ENCODE peak calls at places on chromosome 14, in ten cellular contexts. B is ascending aorta, Z is lower leg skin, E is mammary epithelial cell, J is pancreas, D is gastrocnemius medialis, R is HFF-Myc, H is WTC11, L is MCF 10A, N is AG09309. V is an unnamed sample.

GRCh38 chr14:101426466-101426865 is 134.8 kb upstream of the DIO3 start:
- DNase-seq in B (no peak), Z (no peak), E (no peak), J (no peak), D (no peak), R (no peak), H (no peak), L (no peak), N (no peak), V (no peak)

GRCh38 chr14:77113644-77114043 is 15.6 kb downstream of the CIPC start:
- DNase-seq in B (no peak), Z (peak; percentile 50), E (no peak), J (no peak), D (peak; percentile 80), R (no peak), H (no peak), L (no peak), N (no peak), V (no peak)

GRCh38 chr14:103257211-103257962 is 76.7 kb upstream of the EIF5 start:
- DNase-seq in B (no peak), Z (peak; percentile 53), E (peak; percentile 82), J (no peak), D (no peak), R (no peak), H (no peak), L (peak; percentile 23), N (no peak), V (no peak)

GRCh38 chr14:102568115-102568614 is 24.3 kb upstream of the RCOR1 start:
- DNase-seq in B (no peak), Z (no peak), E (peak; percentile 73), J (no peak), D (no peak), R (no peak), H (peak; percentile 66), L (peak; percentile 87), N (no peak), V (no peak)

GRCh38 chr14:104424406-104425072 is 155.0 kb upstream of the C14orf180 start:
- DNase-seq in B (no peak), Z (peak; percentile 60), E (no peak), J (no peak), D (no peak), R (no peak), H (no peak), L (no peak), N (no peak), V (peak; percentile 52)

GRCh38 chr14:23433457-23433856 is 2.0 kb downstream of the MYH7 start:
- DNase-seq in B (peak; percentile 24), Z (peak; percentile 76), E (no peak), J (peak; percentile 18), D (peak; percentile 12), R (no peak), H (no peak), L (no peak), N (no peak), V (peak; percentile 53)

GRCh38 chr14:95431199-95432145 is 85.0 kb downstream of the SYNE3 start:
- DNase-seq in B (no peak), Z (no peak), E (no peak), J (no peak), D (no peak), R (no peak), H (peak; percentile 43), L (peak; percentile 48), N (no peak), V (no peak)

GRCh38 chr14:76499399-76499798 is 123.5 kb downstream of the ESRRB start:
- DNase-seq in B (no peak), Z (no peak), E (no peak), J (no peak), D (no peak), R (no peak), H (no peak), L (no peak), N (no peak), V (no peak)

GRCh38 chr14:104314251-104314941 is 176.0 kb downstream of the KIF26A start:
- DNase-seq in B (peak; percentile 41), Z (peak; percentile 76), E (no peak), J (no peak), D (no peak), R (no peak), H (peak; percentile 4), L (no peak), N (no peak), V (peak; percentile 60)

GRCh38 chr14:66496188-66496807 is 10.1 kb downstream of the CCDC196 start:
- DNase-seq in B (no peak), Z (no peak), E (peak; percentile 9), J (no peak), D (no peak), R (no peak), H (no peak), L (no peak), N (no peak), V (no peak)

GRCh38 chr14:45251912-45252311 is 1.1 kb downstream of the MIS18BP1 start:
- DNase-seq in B (no peak), Z (no peak), E (peak; percentile 21), J (no peak), D (no peak), R (no peak), H (no peak), L (peak; percentile 44), N (no peak), V (no peak)

GRCh38 chr14:36768638-36769337 is 107.1 kb downstream of the PAX9 start:
- DNase-seq in B (no peak), Z (no peak), E (no peak), J (no peak), D (no peak), R (no peak), H (no peak), L (no peak), N (no peak), V (no peak)

GRCh38 chr14:36771256-36771655 is 109.6 kb downstream of the PAX9 start:
- DNase-seq in B (no peak), Z (no peak), E (no peak), J (no peak), D (no peak), R (no peak), H (no peak), L (peak; percentile 49), N (no peak), V (no peak)

GRCh38 chr14:36767603-36768281 is 106.1 kb downstream of the PAX9 start:
- DNase-seq in B (no peak), Z (no peak), E (peak; percentile 93), J (no peak), D (no peak), R (no peak), H (no peak), L (peak; percentile 55), N (no peak), V (no peak)

GRCh38 chr14:36773558-36773957 is 111.9 kb downstream of the PAX9 start:
- DNase-seq in B (no peak), Z (no peak), E (peak; percentile 26), J (no peak), D (no peak), R (no peak), H (no peak), L (peak; percentile 30), N (no peak), V (no peak)

GRCh38 chr14:36773136-36773540 is 111.5 kb downstream of the PAX9 start:
- DNase-seq in B (no peak), Z (no peak), E (peak; percentile 48), J (no peak), D (no peak), R (no peak), H (no peak), L (peak; percentile 56), N (no peak), V (no peak)
- TF ChIP-seq CTCF in B (no peak), Z (no peak), E (peak; percentile 39), J (no peak), D (no peak), R (no peak), H (no peak), L (peak; percentile 34), N (peak; percentile 33), V (no peak)

DNA sequence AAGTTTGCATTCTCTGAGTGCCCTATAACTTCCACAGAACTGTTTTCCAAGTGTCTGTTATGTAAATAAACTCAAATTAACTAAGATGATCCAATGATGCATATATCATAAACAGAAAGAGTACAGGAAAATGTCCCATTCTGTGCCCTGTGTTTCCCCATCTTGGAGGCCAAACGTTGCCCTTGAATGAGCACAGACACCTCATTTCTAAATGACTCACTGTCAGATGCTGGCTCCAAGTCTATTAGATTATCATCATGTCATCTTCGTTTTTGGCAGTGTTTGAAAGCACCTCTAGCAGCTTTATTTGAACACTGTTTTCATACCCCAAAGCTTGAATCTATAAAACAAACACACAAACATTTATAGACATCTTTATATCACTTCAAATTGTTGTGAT is 424.3 kb downstream of the NOVA1 start:
- DNase-seq in B (no peak), Z (no peak), E (no peak), J (no peak), D (no peak), R (no peak), H (no peak), L (no peak), N (no peak), V (no peak)
- TF ChIP-seq CTCF in B (no peak), Z (no peak), E (no peak), J (no peak), D (no peak), R (no peak), H (no peak), L (no peak), N (no peak), V (no peak)

DNA sequence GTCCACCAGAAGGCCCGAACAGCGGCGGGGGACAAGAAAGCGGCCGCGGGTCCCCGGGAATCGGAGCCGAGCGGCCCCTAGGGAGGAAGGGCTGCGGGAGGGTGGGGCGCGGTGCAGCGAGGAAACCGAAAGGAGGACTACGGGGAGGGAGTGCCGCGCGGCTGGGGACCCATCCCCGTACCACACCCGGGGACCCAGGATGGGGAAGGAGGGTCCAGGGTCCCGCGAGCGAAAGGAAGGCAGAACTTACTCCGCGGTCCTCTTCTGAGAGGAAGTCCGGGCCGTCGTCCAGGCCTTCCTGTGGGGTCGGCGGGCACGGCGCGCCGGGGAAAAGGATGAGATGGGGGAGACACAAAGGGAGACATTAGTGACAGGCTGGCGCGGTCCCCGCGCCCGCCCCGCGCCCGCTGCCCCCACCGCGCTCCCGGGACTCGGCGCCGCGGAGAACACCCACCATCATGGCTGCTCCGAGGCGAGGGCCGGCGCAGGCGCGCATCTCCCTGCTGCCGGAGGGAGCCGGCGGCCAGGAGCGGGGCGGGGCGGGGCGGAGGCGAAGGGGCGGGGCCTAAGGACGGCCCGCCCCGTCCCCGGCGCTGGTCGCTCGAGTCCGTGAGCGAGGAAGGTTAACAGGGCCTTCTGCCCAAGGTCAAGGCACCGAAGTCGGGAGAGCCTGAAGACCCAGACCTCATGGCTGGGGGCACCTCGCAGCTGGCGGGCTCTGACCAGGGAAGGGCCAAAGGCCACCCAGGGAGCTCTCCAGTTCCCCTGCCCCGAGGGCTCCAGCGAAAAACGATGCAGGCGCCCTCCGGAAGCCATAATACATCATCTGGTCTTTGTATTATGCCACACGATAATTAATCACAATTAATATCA is at the start of gene SNX6:
- DNase-seq in B (peak; percentile 92), Z (peak; percentile 96), E (peak; percentile 66), J (peak; percentile 92), D (peak; percentile 79), R (no peak), H (peak; percentile 73), L (peak; percentile 75), N (no peak), V (peak; percentile 84)
- TF ChIP-seq CTCF in B (no peak), Z (no peak), E (no peak), J (no peak), D (no peak), R (no peak), H (no peak), L (no peak), N (no peak), V (no peak)

DNA sequence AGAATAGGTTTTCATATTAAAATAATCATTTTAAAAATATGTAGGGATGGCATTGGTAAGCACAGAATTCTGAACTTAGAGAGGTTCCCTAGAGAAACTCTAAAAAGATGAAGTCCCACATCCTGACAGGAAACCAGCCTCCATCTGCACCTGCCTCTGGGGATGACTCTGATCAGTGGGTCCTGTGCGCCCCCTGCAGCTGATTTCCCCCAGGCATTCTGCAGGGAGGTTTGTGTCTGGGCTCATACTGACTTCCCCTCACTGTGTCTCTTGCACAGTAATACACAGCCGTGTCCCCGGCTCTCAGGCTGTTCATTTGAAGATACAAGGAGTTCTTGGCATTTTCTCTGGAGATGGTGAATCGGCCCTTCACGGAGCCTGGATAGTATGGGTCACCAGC is 602.9 kb downstream of the TMEM121 start:
- DNase-seq in B (no peak), Z (no peak), E (no peak), J (no peak), D (no peak), R (no peak), H (no peak), L (no peak), N (no peak), V (no peak)
- TF ChIP-seq CTCF in B (no peak), Z (no peak), E (no peak), J (no peak), D (no peak), R (no peak), H (no peak), L (no peak), N (no peak), V (no peak)

V was measured in coronary artery.